ENCODE peak calls at places on chromosomes 11 and 22, in six cellular contexts. Z is PC-3, V is adrenal gland, F is heart right ventricle, B is IMR-90, W is left lung. Y is an unnamed sample. For H3K4me1, the result is how much of the 10 kb centered on the place peaks cover.

GRCh38 chr22:31948002-31948401 is 3.7 kb downstream of the YWHAH start:
- DNase-seq in B (no peak), Z (no peak), F (no peak), V (no peak), W (no peak), Y (no peak)

GRCh38 chr22:23826510-23827350 is 12.1 kb downstream of the DERL3 start:
- DNase-seq in Z (no peak), V (peak), B (peak), W (no peak), F (no peak), Y (no peak)

GRCh38 chr22:49015993-49016908 is 811.4 kb downstream of the BRD1 start:
- DNase-seq in V (peak), B (no peak), Z (no peak), F (no peak), W (no peak), Y (no peak)

GRCh38 chr11:9858822-9859221 is 194.9 kb downstream of the SWAP70 start:
- DNase-seq in F (no peak), B (peak), Z (peak), V (no peak), W (no peak), Y (no peak)

GRCh38 chr11:30016588-30017363 is at the start of gene KCNA4:
- DNase-seq in B (no peak), Z (no peak), W (peak), V (peak), F (peak), Y (no peak)

GRCh38 chr22:36311386-36312085 is 58.6 kb downstream of the APOL1 start:
- DNase-seq in B (peak), Z (peak), W (no peak), F (no peak), V (no peak), Y (no peak)

GRCh38 chr11:19648321-19648720 is 64.3 kb upstream of the NAV2 start:
- DNase-seq in V (no peak), B (no peak), W (no peak), F (no peak), Z (no peak), Y (no peak)

GRCh38 chr11:65557280-65558001 is 718 bp downstream of the LTBP3 start:
- DNase-seq in V (no peak), W (no peak), B (no peak), F (no peak), Z (no peak), Y (no peak)

GRCh38 chr11:126514061-126514713 is 158.7 kb downstream of the ST3GAL4 start:
- DNase-seq in W (no peak), Z (no peak), V (no peak), B (no peak), F (no peak), Y (no peak)

GRCh38 chr11:7019500-7020182 is 505 bp downstream of the ZNF214 start:
- DNase-seq in W (peak), F (peak), B (peak), V (peak), Z (no peak), Y (peak)

GRCh38 chr22:38570841-38571364 is 920 bp upstream of the DMC1 start:
- DNase-seq in B (peak), Z (peak), F (peak), W (no peak), V (peak), Y (peak)

DNA sequence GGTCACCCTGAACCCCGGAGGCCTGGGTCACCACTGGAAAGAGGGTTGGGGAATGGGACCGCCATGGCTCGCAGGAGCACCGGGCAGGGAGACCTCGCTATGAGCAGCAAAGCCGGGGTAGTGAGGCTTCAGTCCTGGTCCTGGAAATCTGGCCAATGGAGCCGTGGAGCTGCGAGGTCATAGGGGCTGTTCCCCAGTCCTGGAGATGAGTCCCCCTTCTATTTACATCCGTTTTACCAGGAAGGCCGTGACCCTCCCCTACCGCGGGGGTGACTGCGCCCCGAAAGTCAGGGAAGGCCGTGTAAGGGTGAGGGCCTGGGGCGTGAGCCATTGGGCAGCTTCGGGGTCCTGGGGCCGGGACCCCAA is 449 bp downstream of the PIDD1 start:
- DNase-seq in V (no peak), F (no peak), W (no peak), Z (no peak), B (no peak), Y (no peak)
- H3K27ac ChIP-seq in V (peak), F (peak), W (peak), Z (no peak), B (peak), Y (peak)

GRCh38 chr22:30575859-30576258 is 1.4 kb upstream of the GAL3ST1 start:
- DNase-seq in F (no peak), B (no peak), W (no peak), Z (no peak), V (no peak), Y (no peak)

GRCh38 chr22:30572840-30573593 is 1.4 kb downstream of the GAL3ST1 start:
- DNase-seq in F (no peak), Z (no peak), V (no peak), B (no peak), W (no peak), Y (peak)

GRCh38 chr22:30575011-30575671 is 676 bp upstream of the GAL3ST1 start:
- DNase-seq in B (peak), F (peak), Z (no peak), W (no peak), V (no peak), Y (peak)

GRCh38 chr22:30573594-30574094 is 821 bp downstream of the GAL3ST1 start:
- DNase-seq in F (no peak), B (no peak), V (no peak), Z (peak), W (no peak), Y (no peak)

GRCh38 chr22:30574095-30574981 is at the start of gene GAL3ST1:
- DNase-seq in Z (no peak), B (no peak), V (no peak), F (no peak), W (no peak), Y (no peak)
- H3K4me3 ChIP-seq in Z (no peak), B (no peak), V (no peak), F (no peak), W (no peak), Y (peak)

GRCh38 chr11:68469642-68470041 is 9.1 kb downstream of the PPP6R3 start:
- DNase-seq in V (no peak), F (no peak), B (no peak), W (no peak), Z (no peak), Y (no peak)

GRCh38 chr11:68469122-68469521 is 8.6 kb downstream of the PPP6R3 start:
- DNase-seq in V (no peak), Z (no peak), W (no peak), F (no peak), B (peak), Y (no peak)

GRCh38 chr11:68468217-68468828 is 7.8 kb downstream of the PPP6R3 start:
- DNase-seq in F (no peak), W (no peak), V (no peak), B (no peak), Z (no peak), Y (no peak)

GRCh38 chr11:68471360-68472340 is 11.1 kb downstream of the PPP6R3 start:
- DNase-seq in W (no peak), Z (no peak), B (peak), F (no peak), V (no peak), Y (no peak)

DNA sequence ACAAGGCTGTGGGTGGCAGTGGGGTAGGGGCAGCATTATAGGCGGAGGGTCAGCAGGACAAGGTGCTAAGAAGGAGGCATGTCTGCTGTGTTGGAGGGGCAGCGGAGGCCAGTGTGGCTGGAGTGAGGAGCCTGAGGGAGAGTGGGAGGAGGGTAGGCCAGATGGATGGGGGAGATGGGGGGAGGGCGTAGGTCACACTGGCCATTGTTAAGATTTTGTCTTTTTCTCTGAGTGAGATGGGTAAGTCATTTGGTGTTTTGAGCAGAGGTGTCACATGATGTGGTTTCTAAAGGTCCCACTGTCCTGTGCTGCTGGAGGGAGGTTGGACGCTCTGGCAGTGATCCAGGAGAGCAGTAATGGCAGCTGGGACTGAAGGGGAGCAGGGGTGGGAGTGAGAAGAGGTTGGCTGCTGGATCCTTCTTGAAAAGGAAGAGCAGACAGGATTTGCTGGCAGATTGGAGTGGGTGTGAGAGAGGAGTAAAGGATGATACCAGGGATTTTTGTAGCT is 9.8 kb downstream of the PPP6R3 start:
- DNase-seq in F (no peak), B (no peak), W (no peak), V (no peak), Z (no peak), Y (no peak)
- H3K4me1 ChIP-seq in F (half or more), B (under half), W (under half), V (under half), Z (under half), Y (half or more)

GRCh38 chr11:46295312-46295995 is 18.0 kb downstream of the CREB3L1 start:
- DNase-seq in Z (no peak), V (peak), W (peak), F (peak), B (peak), Y (peak)
- H3K27ac ChIP-seq in Z (no peak), V (peak), W (peak), F (peak), B (peak), Y (no peak)

DNA sequence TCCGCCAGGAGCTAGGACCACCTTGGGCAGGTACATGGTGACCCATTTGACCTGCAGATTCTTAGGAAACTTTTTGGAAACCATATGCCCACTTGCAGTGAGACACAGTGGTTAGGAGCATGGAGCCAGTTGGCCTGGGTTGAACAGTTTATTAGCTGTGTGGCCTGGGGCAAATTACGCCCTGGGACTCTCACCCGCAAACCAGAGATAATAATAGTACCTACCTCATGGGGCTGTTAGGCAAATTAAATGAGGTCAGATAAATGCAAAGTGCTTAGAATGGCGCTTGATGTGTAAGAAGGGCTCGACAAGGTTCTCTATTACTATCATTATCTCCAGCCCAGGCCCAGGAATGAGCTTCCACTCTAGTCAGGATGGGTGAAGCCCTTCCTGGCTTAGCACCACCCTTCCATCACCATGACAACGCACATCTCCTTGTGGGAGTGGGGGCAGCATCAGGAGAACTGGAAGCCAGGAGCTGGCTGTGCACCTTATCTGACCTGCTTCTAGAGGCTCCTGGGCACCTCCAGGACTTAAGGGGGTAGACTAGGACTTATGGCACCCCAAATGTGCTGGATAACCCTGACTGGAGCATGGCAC is 5.1 kb downstream of the SYT12 start:
- DNase-seq in F (no peak), V (no peak), Z (no peak), B (no peak), W (no peak), Y (no peak)
- H3K4me3 ChIP-seq in F (no peak), V (no peak), Z (no peak), B (no peak), W (no peak), Y (no peak)

GRCh38 chr11:69642913-69643632 is 2.1 kb downstream of the CCND1 start:
- DNase-seq in F (peak), V (peak), B (peak), W (peak), Z (peak), Y (peak)

GRCh38 chr11:69642549-69642912 is 1.6 kb downstream of the CCND1 start:
- DNase-seq in V (no peak), Z (no peak), B (no peak), W (peak), F (no peak), Y (no peak)

GRCh38 chr11:69644071-69644961 is 3.4 kb downstream of the CCND1 start:
- DNase-seq in V (peak), F (peak), B (peak), Z (peak), W (peak), Y (peak)

GRCh38 chr11:69644962-69645675 is 4.2 kb downstream of the CCND1 start:
- DNase-seq in V (no peak), F (no peak), B (no peak), Z (peak), W (no peak), Y (no peak)

DNA sequence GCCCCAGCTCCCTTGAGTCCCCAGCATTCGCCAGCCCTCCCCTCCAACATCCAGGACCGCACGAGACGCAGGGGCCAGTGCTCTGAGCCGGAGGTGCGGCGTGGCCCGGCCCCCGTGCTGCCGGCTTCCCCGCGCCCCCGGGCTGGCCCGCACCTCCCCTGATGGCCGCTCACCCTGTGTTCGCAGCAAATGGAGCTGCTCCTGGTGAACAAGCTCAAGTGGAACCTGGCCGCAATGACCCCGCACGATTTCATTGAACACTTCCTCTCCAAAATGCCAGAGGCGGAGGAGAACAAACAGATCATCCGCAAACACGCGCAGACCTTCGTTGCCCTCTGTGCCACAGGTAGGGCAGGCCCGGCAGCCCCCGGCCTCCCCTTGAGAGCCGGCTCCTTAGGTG is 2.7 kb downstream of the CCND1 start:
- DNase-seq in F (no peak), Z (peak), V (no peak), W (no peak), B (no peak), Y (no peak)
- H3K4me1 ChIP-seq in F (half or more), Z (under half), V (under half), W (under half), B (under half), Y (under half)

GRCh38 chr11:69014936-69015549 is 2.0 kb upstream of the MRGPRF start:
- DNase-seq in F (no peak), V (no peak), W (peak), B (no peak), Z (no peak), Y (no peak)
- H3K27ac ChIP-seq in F (peak), V (peak), W (peak), B (peak), Z (no peak), Y (no peak)

Y was measured in psoas muscle.